ENCODE peak calls at places on chromosomes 2 and 18, in nine cellular contexts. C is right lobe of liver, S is activated T-helper 1 cell treated with Interleukin-2 at 50 U/mL for 16 hours, D is NCI-H1436, J is brain microvascular endothelial cell, G is GM03348, R is fibroblast of the aortic adventitia, M is right cardiac atrium, Y is NCI-H1417. Z is an unnamed sample.

GRCh38 chr18:22311301-22311700 is 106.4 kb downstream of the CTAGE1 start:
- DNase-seq in M (no peak), D (no peak), J (peak), S (no peak), G (peak), C (no peak), R (peak), Y (no peak), Z (no peak)

GRCh38 chr2:191486584-191487320 is 191.2 kb upstream of the NABP1 start:
- DNase-seq in G (peak), C (no peak), M (no peak), J (peak), Y (no peak), D (no peak), S (no peak), R (peak), Z (peak)

GRCh38 chr18:32425466-32425865 is 45.2 kb downstream of the GAREM1 start:
- DNase-seq in J (peak), D (no peak), M (no peak), R (peak), G (peak), C (no peak), Y (no peak), S (no peak), Z (no peak)

GRCh38 chr2:120858361-120858760 is 122.7 kb downstream of the GLI2 start:
- DNase-seq in S (no peak), J (no peak), C (no peak), R (no peak), D (no peak), Y (no peak), M (no peak), G (peak), Z (no peak)

GRCh38 chr2:189165656-189166380 is 13.7 kb downstream of the COL5A2 start:
- DNase-seq in Y (no peak), M (no peak), S (no peak), D (no peak), R (peak), G (no peak), J (no peak), C (no peak), Z (no peak)

GRCh38 chr2:88880441-88880953 is 189.0 kb downstream of the RPIA start:
- DNase-seq in C (no peak), R (peak), M (no peak), Y (peak), J (peak), G (peak), D (peak), S (no peak), Z (peak)

GRCh38 chr2:128422571-128422970 is 103.9 kb upstream of the HS6ST1 start:
- DNase-seq in C (no peak), D (no peak), G (peak), S (no peak), J (peak), Y (no peak), R (peak), M (no peak), Z (no peak)

GRCh38 chr18:63162271-63163014 is 157.1 kb downstream of the BCL2 start:
- DNase-seq in Y (no peak), M (no peak), J (peak), S (no peak), R (peak), C (no peak), G (peak), D (no peak), Z (no peak)

GRCh38 chr2:220509921-220510320 is 882.5 kb downstream of the SLC4A3 start:
- DNase-seq in G (no peak), C (no peak), D (peak), J (no peak), M (no peak), Y (peak), S (no peak), R (no peak), Z (no peak)

Z was measured in Calu3.